ENCODE peak calls at places on chromosomes 12 and 14, in nine cellular contexts. One of them, this sample, is unnamed.

GRCh38 chr14:92676031-92676430 is 72.4 kb downstream of the LGMN start:
- DNase-seq in HCT116: no peak
- DNase-seq in A549: no peak
- DNase-seq in GM23338: no peak
- DNase-seq in SK-N-SH: no peak
- DNase-seq in K562: no peak
- DNase-seq in Panc1: no peak
- DNase-seq in GM12878: no peak
- DNase-seq in HepG2: no peak
- DNase-seq in this sample: peak; percentile 44

GRCh38 chr14:28707814-28708213 is 58.8 kb upstream of the FOXG1 start:
- DNase-seq in HCT116: no peak
- DNase-seq in A549: no peak
- DNase-seq in GM23338: no peak
- DNase-seq in SK-N-SH: no peak
- DNase-seq in K562: no peak
- DNase-seq in Panc1: no peak
- DNase-seq in GM12878: no peak
- DNase-seq in HepG2: no peak
- DNase-seq in this sample: no peak

GRCh38 chr12:130465046-130465445 is 127.4 kb downstream of the PIWIL1 start:
- DNase-seq in HCT116: no peak
- DNase-seq in A549: no peak
- DNase-seq in GM23338: no peak
- DNase-seq in SK-N-SH: no peak
- DNase-seq in K562: no peak
- DNase-seq in Panc1: no peak
- DNase-seq in GM12878: no peak
- DNase-seq in HepG2: no peak
- DNase-seq in this sample: no peak

GRCh38 chr14:103472939-103473338 is 49.7 kb downstream of the CKB start:
- DNase-seq in HCT116: no peak
- DNase-seq in A549: no peak
- DNase-seq in GM23338: no peak
- DNase-seq in SK-N-SH: no peak
- DNase-seq in K562: no peak
- DNase-seq in Panc1: no peak
- DNase-seq in GM12878: no peak
- DNase-seq in HepG2: no peak
- DNase-seq in this sample: no peak

GRCh38 chr14:50064993-50065392 is 51.4 kb downstream of the VCPKMT start:
- DNase-seq in HCT116: no peak
- DNase-seq in A549: no peak
- DNase-seq in GM23338: no peak
- DNase-seq in SK-N-SH: no peak
- DNase-seq in K562: no peak
- DNase-seq in Panc1: no peak
- DNase-seq in GM12878: peak; percentile 98
- DNase-seq in HepG2: no peak
- DNase-seq in this sample: peak; percentile 88

GRCh38 chr12:71157601-71158233 is at the start of gene TSPAN8:
- DNase-seq in HCT116: no peak
- DNase-seq in A549: no peak
- DNase-seq in GM23338: no peak
- DNase-seq in SK-N-SH: no peak
- DNase-seq in K562: no peak
- DNase-seq in Panc1: no peak
- DNase-seq in GM12878: no peak
- DNase-seq in HepG2: peak; percentile 64
- DNase-seq in this sample: no peak

GRCh38 chr14:33682746-33683145 is 268.1 kb downstream of the EGLN3 start:
- DNase-seq in HCT116: no peak
- DNase-seq in A549: no peak
- DNase-seq in GM23338: no peak
- DNase-seq in SK-N-SH: no peak
- DNase-seq in K562: no peak
- DNase-seq in Panc1: no peak
- DNase-seq in GM12878: no peak
- DNase-seq in HepG2: no peak
- DNase-seq in this sample: no peak

GRCh38 chr12:81077686-81078441 is at the start of gene ACSS3:
- DNase-seq in HCT116: no peak
- DNase-seq in A549: no peak
- DNase-seq in GM23338: peak; percentile 95
- DNase-seq in SK-N-SH: peak; percentile 9
- DNase-seq in K562: no peak
- DNase-seq in Panc1: no peak
- DNase-seq in GM12878: no peak
- DNase-seq in HepG2: peak; percentile 67
- DNase-seq in this sample: no peak

GRCh38 chr14:69355955-69356321 is 42.2 kb downstream of the ERH start:
- DNase-seq in HCT116: no peak
- DNase-seq in A549: no peak
- DNase-seq in GM23338: no peak
- DNase-seq in SK-N-SH: no peak
- DNase-seq in K562: no peak
- DNase-seq in Panc1: no peak
- DNase-seq in GM12878: no peak
- DNase-seq in HepG2: no peak
- DNase-seq in this sample: no peak

GRCh38 chr14:55316528-55316927 is 45.3 kb downstream of the FBXO34 start:
- DNase-seq in HCT116: no peak
- DNase-seq in A549: no peak
- DNase-seq in GM23338: no peak
- DNase-seq in SK-N-SH: no peak
- DNase-seq in K562: no peak
- DNase-seq in Panc1: no peak
- DNase-seq in GM12878: no peak
- DNase-seq in HepG2: no peak
- DNase-seq in this sample: no peak

GRCh38 chr14:52844262-52845060 is 53.1 kb upstream of the GNPNAT1 start:
- DNase-seq in HCT116: no peak
- DNase-seq in A549: no peak
- DNase-seq in GM23338: peak; percentile 57
- DNase-seq in SK-N-SH: no peak
- DNase-seq in K562: no peak
- DNase-seq in Panc1: no peak
- DNase-seq in GM12878: no peak
- DNase-seq in HepG2: peak; percentile 74
- DNase-seq in this sample: no peak

GRCh38 chr12:75491169-75491568 is 10.6 kb downstream of the GLIPR1 start:
- DNase-seq in HCT116: no peak
- DNase-seq in A549: no peak
- DNase-seq in GM23338: no peak
- DNase-seq in SK-N-SH: no peak
- DNase-seq in K562: no peak
- DNase-seq in Panc1: no peak
- DNase-seq in GM12878: no peak
- DNase-seq in HepG2: peak; percentile 25
- DNase-seq in this sample: no peak

GRCh38 chr12:32273712-32274111 is 125.6 kb upstream of the FGD4 start:
- DNase-seq in HCT116: no peak
- DNase-seq in A549: no peak
- DNase-seq in GM23338: peak; percentile 66
- DNase-seq in SK-N-SH: no peak
- DNase-seq in K562: no peak
- DNase-seq in Panc1: no peak
- DNase-seq in GM12878: no peak
- DNase-seq in HepG2: no peak
- DNase-seq in this sample: no peak

GRCh38 chr12:68373836-68374314 is 41.7 kb upstream of the MDM1 start:
- DNase-seq in HCT116: no peak
- DNase-seq in A549: no peak
- DNase-seq in GM23338: no peak
- DNase-seq in SK-N-SH: no peak
- DNase-seq in K562: no peak
- DNase-seq in Panc1: no peak
- DNase-seq in GM12878: peak; percentile 68
- DNase-seq in HepG2: no peak
- DNase-seq in this sample: peak; percentile 78

GRCh38 chr12:113314121-113314529 is 20.8 kb downstream of the SLC8B1 start:
- DNase-seq in HCT116: no peak
- DNase-seq in A549: no peak
- DNase-seq in GM23338: no peak
- DNase-seq in SK-N-SH: no peak
- DNase-seq in K562: peak; percentile 81
- DNase-seq in Panc1: no peak
- DNase-seq in GM12878: no peak
- DNase-seq in HepG2: no peak
- DNase-seq in this sample: no peak

GRCh38 chr12:45502481-45502880 is 227.0 kb upstream of the ARID2 start:
- DNase-seq in HCT116: no peak
- DNase-seq in A549: no peak
- DNase-seq in GM23338: no peak
- DNase-seq in SK-N-SH: no peak
- DNase-seq in K562: no peak
- DNase-seq in Panc1: no peak
- DNase-seq in GM12878: no peak
- DNase-seq in HepG2: no peak
- DNase-seq in this sample: no peak

GRCh38 chr12:8773456-8773855 is 49.0 kb upstream of the A2ML1 start:
- DNase-seq in HCT116: no peak
- DNase-seq in A549: no peak
- DNase-seq in GM23338: no peak
- DNase-seq in SK-N-SH: no peak
- DNase-seq in K562: no peak
- DNase-seq in Panc1: no peak
- DNase-seq in GM12878: no peak
- DNase-seq in HepG2: no peak
- DNase-seq in this sample: no peak

GRCh38 chr12:8771072-8771471 is 51.3 kb upstream of the A2ML1 start:
- DNase-seq in HCT116: no peak
- DNase-seq in A549: no peak
- DNase-seq in GM23338: no peak
- DNase-seq in SK-N-SH: no peak
- DNase-seq in K562: no peak
- DNase-seq in Panc1: no peak
- DNase-seq in GM12878: no peak
- DNase-seq in HepG2: no peak
- DNase-seq in this sample: no peak

DNA sequence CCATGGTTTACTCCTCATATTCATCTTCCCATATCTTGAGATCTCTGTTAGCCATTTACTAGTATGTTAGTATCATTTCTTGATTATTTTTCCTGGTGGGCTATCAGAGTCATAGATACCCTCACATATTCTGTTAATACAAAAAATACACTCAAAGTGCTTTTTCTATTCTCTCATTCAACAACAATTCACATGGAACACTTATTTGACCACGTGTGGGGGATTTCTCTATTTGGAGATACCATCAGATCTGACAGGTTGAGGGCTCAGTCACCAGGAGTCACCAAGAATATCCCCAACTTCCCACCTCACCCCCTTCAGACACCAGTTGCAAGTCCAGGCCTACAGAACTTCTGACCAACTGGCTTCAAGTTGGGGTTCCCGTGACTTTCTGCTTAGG is 51.9 kb upstream of the A2ML1 start:
- DNase-seq in HCT116: no peak
- DNase-seq in A549: no peak
- DNase-seq in GM23338: no peak
- DNase-seq in SK-N-SH: no peak
- DNase-seq in K562: no peak
- DNase-seq in Panc1: no peak
- DNase-seq in GM12878: no peak
- DNase-seq in HepG2: no peak
- DNase-seq in this sample: no peak
- TF ChIP-seq REST in HCT116: no peak
- TF ChIP-seq REST in A549: no peak
- TF ChIP-seq REST in GM23338: no peak
- TF ChIP-seq REST in SK-N-SH: no peak
- TF ChIP-seq REST in K562: no peak
- TF ChIP-seq REST in Panc1: no peak
- TF ChIP-seq REST in GM12878: no peak
- TF ChIP-seq REST in HepG2: no peak
- TF ChIP-seq REST in this sample: no peak

GRCh38 chr14:51145246-51145645 is 50.3 kb upstream of the TRIM9 start:
- DNase-seq in HCT116: no peak
- DNase-seq in A549: no peak
- DNase-seq in GM23338: no peak
- DNase-seq in SK-N-SH: no peak
- DNase-seq in K562: no peak
- DNase-seq in Panc1: no peak
- DNase-seq in GM12878: no peak
- DNase-seq in HepG2: no peak
- DNase-seq in this sample: no peak
- TF ChIP-seq REST in HCT116: no peak
- TF ChIP-seq REST in A549: no peak
- TF ChIP-seq REST in GM23338: no peak
- TF ChIP-seq REST in SK-N-SH: no peak
- TF ChIP-seq REST in K562: no peak
- TF ChIP-seq REST in Panc1: no peak
- TF ChIP-seq REST in GM12878: no peak
- TF ChIP-seq REST in HepG2: no peak
- TF ChIP-seq REST in this sample: no peak

DNA sequence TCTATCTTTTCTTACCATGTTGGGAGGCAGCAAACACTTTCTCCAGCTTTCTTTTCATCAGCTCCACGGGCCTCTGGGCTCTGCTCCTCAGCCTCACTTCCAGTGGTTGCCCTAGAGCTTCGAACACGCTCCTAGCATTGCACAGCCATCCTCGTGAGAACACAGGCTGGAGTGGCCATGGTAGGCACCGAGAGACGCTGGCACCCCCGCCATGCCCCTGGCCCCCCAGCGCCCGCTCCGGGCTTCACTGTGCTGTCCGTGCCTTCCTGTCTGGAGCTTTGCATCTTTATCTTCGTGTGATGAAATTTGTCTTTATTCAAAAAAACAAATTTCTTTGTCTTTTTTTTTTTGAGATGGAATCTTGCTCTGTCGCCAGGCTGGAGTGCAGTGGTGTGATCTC is 352.2 kb downstream of the TMEM121 start:
- DNase-seq in HCT116: no peak
- DNase-seq in A549: no peak
- DNase-seq in GM23338: no peak
- DNase-seq in SK-N-SH: no peak
- DNase-seq in K562: no peak
- DNase-seq in Panc1: no peak
- DNase-seq in GM12878: no peak
- DNase-seq in HepG2: no peak
- DNase-seq in this sample: no peak
- TF ChIP-seq REST in HCT116: no peak
- TF ChIP-seq REST in A549: no peak
- TF ChIP-seq REST in GM23338: no peak
- TF ChIP-seq REST in SK-N-SH: no peak
- TF ChIP-seq REST in K562: no peak
- TF ChIP-seq REST in Panc1: no peak
- TF ChIP-seq REST in GM12878: no peak
- TF ChIP-seq REST in HepG2: no peak
- TF ChIP-seq REST in this sample: no peak

DNA sequence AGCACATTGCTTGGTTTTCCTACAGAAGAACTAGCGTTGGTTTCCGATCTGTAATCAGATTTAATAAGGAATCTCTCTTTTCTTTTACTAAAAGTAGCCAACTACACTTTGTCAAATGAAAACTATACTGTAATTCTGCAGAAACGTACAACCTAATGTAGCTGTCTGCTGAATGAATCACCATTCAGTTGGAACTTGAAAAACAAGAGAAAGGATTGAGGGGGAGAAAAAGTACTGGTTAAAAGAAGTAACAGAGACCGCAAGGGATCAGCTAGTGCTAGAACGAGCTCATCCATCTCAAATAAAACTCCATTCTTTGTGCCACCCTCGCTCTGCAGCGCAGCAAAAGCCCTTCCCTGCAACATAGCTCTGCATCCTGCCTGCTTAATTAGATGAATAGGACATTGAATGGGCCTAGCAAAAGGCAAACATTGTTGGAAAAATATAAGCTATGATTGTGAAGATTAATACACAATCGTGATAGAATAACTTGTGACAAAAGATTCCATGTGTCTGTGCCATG is 2.6 kb downstream of the GARIN2 start:
- DNase-seq in HCT116: no peak
- DNase-seq in A549: no peak
- DNase-seq in GM23338: no peak
- DNase-seq in SK-N-SH: no peak
- DNase-seq in K562: no peak
- DNase-seq in Panc1: no peak
- DNase-seq in GM12878: no peak
- DNase-seq in HepG2: no peak
- DNase-seq in this sample: no peak
- TF ChIP-seq REST in HCT116: no peak
- TF ChIP-seq REST in A549: no peak
- TF ChIP-seq REST in GM23338: no peak
- TF ChIP-seq REST in SK-N-SH: no peak
- TF ChIP-seq REST in K562: no peak
- TF ChIP-seq REST in Panc1: no peak
- TF ChIP-seq REST in GM12878: no peak
- TF ChIP-seq REST in HepG2: no peak
- TF ChIP-seq REST in this sample: no peak

This sample was measured in HL-60.